ENCODE peak calls at places on chromosomes 4 and X, in six cellular contexts. N, F, K, A, V and T are unnamed samples.

GRCh38 chr4:81664079-81664478 is 192.4 kb upstream of the RASGEF1B start:
- DNase-seq in N (no peak), F (no peak), K (no peak), A (no peak), V (no peak), T (no peak)

GRCh38 chrX:18890724-18891560 is 93.0 kb downstream of the PHKA2 start:
- DNase-seq in N (no peak), F (no peak), K (no peak), A (no peak), V (no peak), T (no peak)

GRCh38 chr4:76484654-76485053 is 49.6 kb downstream of the SHROOM3 start:
- DNase-seq in N (no peak), F (no peak), K (no peak), A (no peak), V (no peak), T (no peak)

GRCh38 chr4:67779631-67780030 is 25.4 kb upstream of the GNRHR start:
- DNase-seq in N (no peak), F (no peak), K (no peak), A (no peak), V (no peak), T (no peak)

GRCh38 chr4:23654791-23655190 is 235.1 kb downstream of the PPARGC1A start:
- DNase-seq in N (no peak), F (no peak), K (no peak), A (no peak), V (no peak), T (no peak)

GRCh38 chr4:85565761-85566480 is 91.0 kb downstream of the ARHGAP24 start:
- DNase-seq in N (no peak), F (no peak), K (no peak), A (no peak), V (no peak), T (no peak)

GRCh38 chr4:185730387-185730786 is 81.6 kb downstream of the SORBS2 start:
- DNase-seq in N (no peak), F (no peak), K (no peak), A (no peak), V (no peak), T (no peak)

GRCh38 chr4:88172987-88173386 is 14.5 kb upstream of the ABCG2 start:
- DNase-seq in N (no peak), F (no peak), K (no peak), A (no peak), V (no peak), T (no peak)

GRCh38 chr4:94455081-94455480 is 3.3 kb downstream of the PDLIM5 start:
- DNase-seq in N (no peak), F (no peak), K (no peak), A (peak), V (no peak), T (no peak)

GRCh38 chr4:146155152-146155724 is 20.3 kb upstream of the LSM6 start:
- DNase-seq in N (no peak), F (no peak), K (no peak), A (no peak), V (no peak), T (no peak)

GRCh38 chrX:131633285-131633917 is 89.5 kb downstream of the OR13H1 start:
- DNase-seq in N (peak), F (peak), K (peak), A (no peak), V (peak), T (peak)

GRCh38 chrX:124239324-124239723 is 93.1 kb upstream of the TEX13D start:
- DNase-seq in N (no peak), F (no peak), K (no peak), A (no peak), V (peak), T (no peak)

GRCh38 chr4:8560265-8561047 is 19.7 kb upstream of the GPR78 start:
- DNase-seq in N (no peak), F (no peak), K (no peak), A (no peak), V (no peak), T (no peak)

GRCh38 chrX:11499076-11500044 is 166.4 kb downstream of the ARHGAP6 start:
- DNase-seq in N (no peak), F (no peak), K (no peak), A (no peak), V (no peak), T (no peak)

GRCh38 chr4:146243141-146243882 is 29.0 kb downstream of the REELD1 start:
- DNase-seq in N (peak), F (peak), K (peak), A (no peak), V (peak), T (peak)

GRCh38 chrX:136735604-136736003 is 45.1 kb downstream of the ARHGEF6 start:
- DNase-seq in N (no peak), F (no peak), K (no peak), A (no peak), V (no peak), T (no peak)

GRCh38 chr4:165204462-165204830 is 2.9 kb upstream of the KLHL2 start:
- DNase-seq in N (no peak), F (no peak), K (no peak), A (no peak), V (no peak), T (no peak)

GRCh38 chrX:150150780-150151125 is 212.4 kb upstream of the MAMLD1 start:
- DNase-seq in N (no peak), F (no peak), K (no peak), A (no peak), V (no peak), T (no peak)

GRCh38 chr4:74658114-74658513 is 136.2 kb downstream of the BTC start:
- DNase-seq in N (no peak), F (no peak), K (no peak), A (no peak), V (no peak), T (no peak)

GRCh38 chr4:40200881-40201797 is 4.3 kb downstream of the RHOH start:
- DNase-seq in N (no peak), F (no peak), K (no peak), A (no peak), V (no peak), T (no peak)

GRCh38 chr4:25029479-25030282 is 1.1 kb downstream of the LGI2 start:
- DNase-seq in N (no peak), F (no peak), K (no peak), A (no peak), V (no peak), T (no peak)

GRCh38 chr4:6549445-6549844 is 25.5 kb upstream of the MAN2B2 start:
- DNase-seq in N (no peak), F (no peak), K (no peak), A (no peak), V (no peak), T (no peak)

GRCh38 chr4:40672528-40673522 is 43.2 kb upstream of the RBM47 start:
- DNase-seq in N (no peak), F (no peak), K (peak), A (no peak), V (no peak), T (peak)

GRCh38 chr4:65791807-65792308 is 121.6 kb upstream of the EPHA5 start:
- DNase-seq in N (no peak), F (no peak), K (no peak), A (no peak), V (no peak), T (no peak)

GRCh38 chrX:115337735-115338134 is 48.2 kb downstream of the LUZP4 start:
- DNase-seq in N (no peak), F (no peak), K (no peak), A (no peak), V (no peak), T (no peak)

GRCh38 chrX:70088791-70089190 is 26.5 kb downstream of the OTUD6A start:
- DNase-seq in N (no peak), F (no peak), K (no peak), A (no peak), V (no peak), T (no peak)